ENCODE peak calls at places on chromosomes 11 and 22, in four cellular contexts. G is CD4-positive, CD25-positive, alpha-beta regulatory T cell; E is cardiac fibroblast; Z is heart right ventricle. B is an unnamed sample.

GRCh38 chr11:1896895-1897294 is 5.2 kb upstream of the PRR33 start:
- DNase-seq in G (no peak), E (no peak), Z (peak; percentile 14), B (no peak)

GRCh38 chr11:122803306-122803705 is 35.0 kb upstream of the CRTAM start:
- DNase-seq in G (no peak), E (peak; percentile 41), Z (no peak), B (peak; percentile 72)

GRCh38 chr22:30423296-30423958 is 2.1 kb upstream of the MTFP1 start:
- DNase-seq in G (no peak), E (no peak), Z (peak; percentile 77), B (no peak)

GRCh38 chr11:108198833-108199232 is 23.6 kb downstream of the NPAT start:
- DNase-seq in Z (no peak), E (no peak), G (no peak), B (no peak)

GRCh38 chr11:68312780-68313573 is 586 bp downstream of the LRP5 start:
- DNase-seq in Z (no peak), G (no peak), E (no peak), B (no peak)

GRCh38 chr11:124839051-124839971 is 25.9 kb upstream of the ROBO3 start:
- DNase-seq in Z (no peak), E (no peak), G (no peak), B (no peak)

GRCh38 chr11:35632301-35632700 is 14.0 kb downstream of the FJX1 start:
- DNase-seq in G (no peak), E (no peak), Z (no peak), B (no peak)

GRCh38 chr11:1475841-1476240 is 10.7 kb downstream of the MOB2 start:
- DNase-seq in E (no peak), G (no peak), Z (no peak), B (no peak)

GRCh38 chr22:42432818-42433217 is 615 bp upstream of the NFAM1 start:
- DNase-seq in G (no peak), Z (no peak), E (no peak), B (no peak)

DNA sequence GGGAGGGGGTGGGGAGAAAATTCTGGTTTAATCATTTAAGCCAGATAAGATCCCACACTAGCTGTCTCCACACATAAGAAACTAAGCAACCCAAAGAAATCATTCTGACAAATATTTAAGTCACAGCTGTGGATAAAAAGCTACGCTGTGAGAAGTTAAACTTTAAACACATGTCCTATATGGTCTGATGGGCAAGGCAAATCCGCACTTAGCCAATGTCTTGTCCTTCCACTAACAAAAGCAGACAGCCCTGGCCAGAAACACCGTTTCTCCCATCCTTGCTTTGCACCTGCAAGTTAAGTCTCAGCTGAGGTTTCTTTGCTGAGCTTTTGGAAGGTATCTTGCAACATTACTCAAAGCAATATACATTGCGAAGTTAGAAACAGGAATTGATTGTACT is 68.0 kb downstream of the ETS1 start:
- DNase-seq in Z (no peak), E (no peak), G (no peak), B (no peak)
- H3K4me3 ChIP-seq in Z (peak overlapping the region; percentile 90), E (peak overlapping the region; percentile 86), G (peak overlapping the region; percentile 100), B (peak overlapping the region; percentile 96)

DNA sequence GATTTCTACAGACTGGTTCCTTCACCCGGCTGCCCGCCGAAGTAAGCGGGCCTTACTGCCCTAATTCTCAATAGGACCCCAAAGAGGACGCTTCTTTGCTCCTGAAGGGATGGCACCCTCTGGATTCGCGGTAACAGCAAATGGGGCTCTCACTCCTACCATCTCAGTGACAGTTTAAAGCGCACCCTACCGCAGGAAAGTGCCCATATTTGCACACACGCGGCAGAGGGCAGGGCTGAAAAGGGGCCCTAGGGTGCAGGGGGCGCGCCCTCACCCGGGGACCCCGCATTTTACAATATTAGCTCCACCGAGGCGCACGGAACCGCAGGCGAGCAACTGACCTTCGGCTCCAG is 974 bp upstream of the UPB1 start:
- DNase-seq in E (no peak), G (no peak), Z (no peak), B (no peak)
- H3K4me3 ChIP-seq in E (no peak overlapping the region), G (no peak overlapping the region), Z (no peak overlapping the region), B (peak overlapping the region; percentile 27)

GRCh38 chr11:31873115-31873514 is 62.0 kb upstream of the PAX6 start:
- DNase-seq in Z (no peak), G (no peak), E (no peak), B (no peak)

GRCh38 chr11:31872074-31872440 is 60.9 kb upstream of the PAX6 start:
- DNase-seq in Z (no peak), G (no peak), E (no peak), B (no peak)

GRCh38 chr11:31874631-31875191 is 63.6 kb upstream of the PAX6 start:
- DNase-seq in E (no peak), Z (no peak), G (no peak), B (no peak)

GRCh38 chr11:31871310-31872073 is 60.4 kb upstream of the PAX6 start:
- DNase-seq in Z (no peak), G (no peak), E (no peak), B (no peak)

DNA sequence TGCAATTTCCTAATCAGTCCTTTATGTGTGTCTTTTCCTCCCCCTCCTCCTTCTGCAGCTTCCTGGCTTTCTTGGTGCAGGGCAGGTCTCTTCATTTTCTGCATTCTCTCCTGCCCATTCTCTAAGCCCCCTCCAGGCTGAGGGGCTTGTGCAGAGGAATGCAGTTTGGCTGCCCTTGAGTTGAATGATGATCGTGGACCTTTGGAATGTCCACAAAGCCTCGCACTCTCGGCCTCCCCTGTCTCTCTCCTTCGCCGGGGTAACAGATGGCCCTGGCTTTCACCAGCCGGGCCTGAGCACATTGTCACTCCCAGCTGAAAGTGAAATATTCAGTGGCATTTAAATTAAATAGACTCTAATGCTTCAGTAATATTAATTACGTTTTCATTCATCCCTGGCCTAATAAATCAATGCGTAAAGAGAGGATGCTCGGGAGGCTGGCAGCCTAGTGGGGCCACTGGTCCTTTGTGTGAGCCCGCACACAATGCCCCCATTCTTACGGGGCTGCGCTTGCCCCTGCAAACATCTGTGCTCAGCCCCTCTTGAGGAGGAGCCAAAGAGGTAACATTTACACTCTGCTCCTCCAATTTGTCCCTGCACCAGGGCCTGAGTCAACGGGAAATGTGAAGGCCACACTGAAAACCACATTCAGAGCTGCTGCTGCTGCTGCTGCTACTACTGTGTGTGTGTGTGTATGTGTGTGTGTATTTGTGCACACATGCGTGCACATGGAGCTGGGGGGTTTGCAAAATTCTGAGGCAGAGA is 64.9 kb upstream of the PAX6 start:
- DNase-seq in G (no peak), Z (no peak), E (no peak), B (no peak)
- H3K4me3 ChIP-seq in G (no peak overlapping the region), Z (no peak overlapping the region), E (no peak overlapping the region), B (no peak overlapping the region)

DNA sequence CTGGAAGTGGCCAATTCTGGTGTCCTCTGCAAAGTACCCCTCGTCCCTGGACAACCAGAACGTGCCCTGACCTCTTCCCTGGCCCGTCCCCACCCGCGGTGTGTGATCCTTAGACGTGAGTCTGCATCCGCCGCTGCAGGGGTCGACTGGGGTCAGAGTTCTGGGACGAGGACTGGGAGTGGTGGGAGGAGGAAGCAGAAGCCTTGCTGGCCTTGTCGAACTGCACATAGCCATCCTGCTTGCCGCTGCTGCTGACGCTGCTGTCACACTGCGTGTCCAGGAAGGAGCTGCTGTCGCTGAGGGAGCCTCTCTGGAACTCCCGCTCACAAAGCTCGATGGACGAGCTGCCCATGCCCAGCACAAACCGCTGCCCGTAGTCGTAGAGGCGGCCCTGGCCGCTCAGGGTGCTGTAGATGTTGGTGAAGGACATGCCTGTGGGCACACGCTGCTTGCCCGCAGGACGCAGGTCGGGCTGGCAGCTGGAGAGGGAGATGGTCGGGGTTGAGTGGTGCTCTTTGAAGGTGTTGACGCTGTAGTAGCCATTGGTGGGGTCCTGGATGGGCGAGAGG is 69.1 kb downstream of the ST3GAL4 start:
- DNase-seq in G (no peak), Z (no peak), E (no peak), B (no peak)
- H3K4me3 ChIP-seq in G (no peak overlapping the region), Z (no peak overlapping the region), E (no peak overlapping the region), B (no peak overlapping the region)

DNA sequence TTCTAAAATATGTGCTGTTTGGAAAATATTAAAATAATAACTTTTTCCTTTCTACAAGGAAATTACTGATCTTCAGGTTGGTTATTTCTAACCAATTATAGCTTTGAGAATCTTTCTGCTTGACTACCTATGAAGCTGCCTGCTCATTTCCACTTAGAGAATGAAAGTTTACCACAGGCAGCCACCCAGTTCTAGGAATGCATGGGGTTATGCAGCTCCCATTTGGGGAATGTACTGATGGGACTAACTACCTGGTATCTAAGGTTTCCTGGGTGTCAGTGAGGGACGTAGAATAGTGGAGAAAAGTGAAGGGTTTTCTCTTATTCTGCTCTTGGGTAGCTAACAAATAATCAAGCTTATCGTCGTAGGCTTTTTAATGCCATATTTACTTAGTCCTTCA is 73.4 kb downstream of the DEUP1 start:
- DNase-seq in E (no peak), Z (no peak), G (no peak), B (no peak)
- H3K4me3 ChIP-seq in E (no peak overlapping the region), Z (no peak overlapping the region), G (no peak overlapping the region), B (no peak overlapping the region)

GRCh38 chr22:44445731-44446130 is 52.3 kb downstream of the RTL6 start:
- DNase-seq in Z (no peak), G (no peak), E (no peak), B (no peak)

GRCh38 chr22:44443641-44444235 is 54.3 kb downstream of the RTL6 start:
- DNase-seq in E (no peak), G (no peak), Z (no peak), B (no peak)

GRCh38 chr22:44445307-44445680 is 52.7 kb downstream of the RTL6 start:
- DNase-seq in Z (no peak), E (no peak), G (no peak), B (no peak)

GRCh38 chr22:44442856-44443595 is 55.0 kb downstream of the RTL6 start:
- DNase-seq in G (no peak), Z (no peak), E (no peak), B (no peak)

GRCh38 chr22:44444341-44445306 is 53.4 kb downstream of the RTL6 start:
- DNase-seq in G (no peak), E (no peak), Z (no peak), B (no peak)
- H3K4me3 ChIP-seq in G (no peak overlapping the region), E (no peak overlapping the region), Z (no peak overlapping the region), B (no peak overlapping the region)

GRCh38 chr11:61969838-61970452 is 2.5 kb upstream of the FTH1 start:
- DNase-seq in G (no peak), Z (no peak), E (peak; percentile 90), B (peak; percentile 72)

GRCh38 chr11:61972112-61972795 is 4.8 kb upstream of the FTH1 start:
- DNase-seq in Z (no peak), E (no peak), G (no peak), B (peak; percentile 84)

GRCh38 chr11:61969391-61969758 is 1.9 kb upstream of the FTH1 start:
- DNase-seq in Z (no peak), G (no peak), E (no peak), B (no peak)

GRCh38 chr11:61972796-61973602 is 5.6 kb upstream of the FTH1 start:
- DNase-seq in Z (no peak), G (no peak), E (peak; percentile 94), B (no peak)

DNA sequence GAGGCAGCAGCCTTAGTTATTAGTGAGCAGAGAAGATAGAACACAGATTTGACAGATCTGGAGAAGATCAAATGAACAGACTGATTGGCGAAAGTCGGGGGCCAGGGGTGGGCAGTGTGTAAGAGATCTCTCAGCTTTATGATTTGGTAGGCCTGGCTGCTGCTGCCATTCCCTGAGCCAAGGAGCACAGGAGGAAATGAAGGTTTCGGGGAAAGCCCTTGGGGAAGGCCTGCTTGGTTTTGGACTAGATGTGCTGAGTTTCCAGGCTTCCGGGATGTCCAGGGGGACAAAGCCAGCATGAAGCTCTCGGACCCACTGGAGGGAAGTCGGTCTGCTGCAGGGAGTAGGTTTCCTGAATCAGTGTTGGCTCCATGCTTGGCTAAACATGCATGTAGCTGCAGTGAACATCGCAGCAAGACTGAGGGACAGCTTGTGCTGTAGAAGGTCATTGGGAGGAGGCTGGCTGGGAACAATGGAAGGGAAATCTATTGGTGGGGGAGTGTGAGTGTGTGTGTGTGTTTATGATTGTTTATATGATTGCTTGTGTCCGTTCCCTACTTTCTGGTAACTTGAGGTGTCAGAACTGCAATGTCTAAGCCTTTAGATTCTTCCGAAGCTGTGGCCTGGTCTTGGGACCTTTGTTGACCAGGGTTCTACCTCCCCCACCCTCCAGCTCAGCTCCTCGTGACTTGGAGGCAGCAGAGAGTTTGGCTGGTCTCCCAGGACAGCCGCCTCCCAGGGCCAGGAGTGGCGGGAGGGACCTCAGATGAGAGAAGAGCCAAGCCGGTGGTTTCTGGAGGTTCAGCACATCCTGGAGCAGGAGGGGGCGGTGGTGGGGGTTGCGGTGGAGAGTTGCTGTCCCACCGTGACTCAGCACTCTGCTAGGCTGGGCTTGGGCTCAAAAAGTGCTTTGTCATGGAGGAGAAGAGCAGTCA is 4.0 kb upstream of the FTH1 start:
- DNase-seq in Z (peak; percentile 97), G (no peak), E (peak; percentile 100), B (peak; percentile 98)
- H3K4me3 ChIP-seq in Z (no peak overlapping the region), G (no peak overlapping the region), E (peak overlapping the region; percentile 11), B (no peak overlapping the region)